ENCODE peak calls at places on chromosomes 5 and 9, in eight cellular contexts. G is Peyer's patch, Y is right lobe of liver, M is spleen, H is transverse colon, F is HCT116, Q is body of pancreas, K is esophagus squamous epithelium. V is an unnamed sample.

GRCh38 chr5:88660326-88660946 is 222.5 kb downstream of the MEF2C start:
- DNase-seq in H (no peak), Q (no peak), Y (no peak), M (no peak), G (no peak), K (no peak), F (peak), V (no peak)

GRCh38 chr9:107465467-107466451 is 23.8 kb downstream of the KLF4 start:
- DNase-seq in Y (peak), Q (peak), M (peak), F (no peak), K (no peak), H (peak), G (no peak), V (peak)

GRCh38 chr5:88140396-88140862 is 128.2 kb downstream of the TMEM161B start:
- DNase-seq in G (no peak), K (no peak), F (no peak), M (no peak), Y (no peak), H (no peak), Q (no peak), V (peak)

GRCh38 chr5:139138790-139139189 is 59.4 kb downstream of the SIL1 start:
- DNase-seq in G (no peak), Q (peak), K (no peak), H (no peak), Y (no peak), F (peak), M (no peak), V (peak)

GRCh38 chr5:67063791-67064190 is 132.8 kb downstream of the CD180 start:
- DNase-seq in F (no peak), M (no peak), Q (no peak), H (no peak), Y (no peak), G (no peak), K (no peak), V (no peak)

GRCh38 chr9:112487799-112488345 is 1.2 kb downstream of the KIAA1958 start:
- DNase-seq in G (no peak), H (no peak), F (no peak), Q (no peak), M (no peak), Y (no peak), K (no peak), V (no peak)

GRCh38 chr5:136033848-136034247 is 5.1 kb downstream of the TGFBI start:
- DNase-seq in Q (no peak), Y (peak), G (no peak), K (no peak), F (no peak), M (peak), H (no peak), V (no peak)

GRCh38 chr5:177040814-177041410 is 18.4 kb downstream of the ZNF346 start:
- DNase-seq in K (no peak), M (no peak), G (no peak), Y (no peak), Q (no peak), F (no peak), H (no peak), V (peak)

GRCh38 chr5:9498541-9499497 is 47.1 kb downstream of the SEMA5A start:
- DNase-seq in K (no peak), H (no peak), F (no peak), Y (peak), Q (peak), G (no peak), M (no peak), V (no peak)

GRCh38 chr5:142175039-142175438 is 66.5 kb downstream of the NDFIP1 start:
- DNase-seq in Y (no peak), G (no peak), K (no peak), Q (no peak), F (no peak), H (no peak), M (peak), V (no peak)

GRCh38 chr5:68330564-68330963 is 115.0 kb downstream of the PIK3R1 start:
- DNase-seq in H (no peak), F (no peak), Q (no peak), K (no peak), G (no peak), M (no peak), Y (no peak), V (no peak)

GRCh38 chr5:139637438-139638089 is 10.6 kb upstream of the CXXC5 start:
- DNase-seq in Y (peak), K (no peak), M (peak), G (peak), F (no peak), Q (peak), H (peak), V (peak)

GRCh38 chr9:134724231-134724911 is 82.8 kb downstream of the COL5A1 start:
- DNase-seq in K (no peak), G (no peak), Q (no peak), M (no peak), Y (no peak), F (no peak), H (no peak), V (no peak)

GRCh38 chr9:120481248-120481647 is 98.7 kb downstream of the CDK5RAP2 start:
- DNase-seq in F (no peak), Y (no peak), M (no peak), Q (no peak), K (no peak), H (no peak), G (no peak), V (no peak)

GRCh38 chr5:134099939-134100282 is 14.6 kb upstream of the TCF7 start:
- DNase-seq in M (no peak), F (no peak), K (no peak), Y (no peak), G (no peak), H (no peak), Q (no peak), V (no peak)

GRCh38 chr5:132754111-132754510 is 6.9 kb downstream of the CCNI2 start:
- DNase-seq in K (no peak), G (no peak), Y (no peak), H (no peak), M (no peak), F (no peak), Q (no peak), V (no peak)

GRCh38 chr9:4228606-4229005 is 71.3 kb downstream of the GLIS3 start:
- DNase-seq in Q (no peak), M (no peak), Y (no peak), K (no peak), F (no peak), H (no peak), G (no peak), V (no peak)

GRCh38 chr5:56440871-56441740 is 208.0 kb upstream of the ANKRD55 start:
- DNase-seq in M (no peak), K (no peak), F (no peak), Q (no peak), Y (no peak), G (no peak), H (peak), V (peak)

GRCh38 chr5:76641514-76642120 is 18.4 kb upstream of the F2RL2 start:
- DNase-seq in M (no peak), Y (peak), F (peak), K (peak), H (peak), Q (peak), G (peak), V (peak)

GRCh38 chr5:2756211-2756746 is 4.8 kb upstream of the IRX2 start:
- DNase-seq in F (no peak), K (no peak), Y (no peak), M (no peak), G (no peak), Q (no peak), H (no peak), V (no peak)

GRCh38 chr5:64835266-64835665 is 66.5 kb downstream of the CWC27 start:
- DNase-seq in Y (no peak), M (no peak), Q (no peak), K (no peak), F (no peak), G (no peak), H (no peak), V (no peak)

GRCh38 chr5:138263581-138263980 is 10.8 kb downstream of the GFRA3 start:
- DNase-seq in H (no peak), K (no peak), Q (no peak), M (no peak), Y (no peak), F (no peak), G (no peak), V (no peak)

GRCh38 chr5:154191467-154192261 is 1.1 kb downstream of the GALNT10 start:
- DNase-seq in Q (no peak), K (no peak), Y (no peak), F (no peak), G (no peak), H (no peak), M (no peak), V (no peak)

GRCh38 chr5:122236270-122236669 is 75.8 kb upstream of the SNCAIP start:
- DNase-seq in M (no peak), F (no peak), G (no peak), H (no peak), K (no peak), Q (no peak), Y (no peak), V (no peak)

GRCh38 chr9:126145887-126146253 is 180.8 kb upstream of the MVB12B start:
- DNase-seq in Q (no peak), K (no peak), H (no peak), Y (no peak), F (no peak), G (peak), M (no peak), V (no peak)

GRCh38 chr9:126147186-126147585 is 179.4 kb upstream of the MVB12B start:
- DNase-seq in Q (no peak), F (no peak), H (no peak), Y (no peak), G (peak), K (no peak), M (peak), V (no peak)

GRCh38 chr9:126147620-126148522 is 178.8 kb upstream of the MVB12B start:
- DNase-seq in K (no peak), Q (no peak), G (no peak), H (no peak), F (no peak), M (peak), Y (peak), V (no peak)

GRCh38 chr9:126144617-126145456 is 181.8 kb upstream of the MVB12B start:
- DNase-seq in Y (peak), G (no peak), Q (no peak), F (no peak), H (no peak), K (no peak), M (peak), V (no peak)

DNA sequence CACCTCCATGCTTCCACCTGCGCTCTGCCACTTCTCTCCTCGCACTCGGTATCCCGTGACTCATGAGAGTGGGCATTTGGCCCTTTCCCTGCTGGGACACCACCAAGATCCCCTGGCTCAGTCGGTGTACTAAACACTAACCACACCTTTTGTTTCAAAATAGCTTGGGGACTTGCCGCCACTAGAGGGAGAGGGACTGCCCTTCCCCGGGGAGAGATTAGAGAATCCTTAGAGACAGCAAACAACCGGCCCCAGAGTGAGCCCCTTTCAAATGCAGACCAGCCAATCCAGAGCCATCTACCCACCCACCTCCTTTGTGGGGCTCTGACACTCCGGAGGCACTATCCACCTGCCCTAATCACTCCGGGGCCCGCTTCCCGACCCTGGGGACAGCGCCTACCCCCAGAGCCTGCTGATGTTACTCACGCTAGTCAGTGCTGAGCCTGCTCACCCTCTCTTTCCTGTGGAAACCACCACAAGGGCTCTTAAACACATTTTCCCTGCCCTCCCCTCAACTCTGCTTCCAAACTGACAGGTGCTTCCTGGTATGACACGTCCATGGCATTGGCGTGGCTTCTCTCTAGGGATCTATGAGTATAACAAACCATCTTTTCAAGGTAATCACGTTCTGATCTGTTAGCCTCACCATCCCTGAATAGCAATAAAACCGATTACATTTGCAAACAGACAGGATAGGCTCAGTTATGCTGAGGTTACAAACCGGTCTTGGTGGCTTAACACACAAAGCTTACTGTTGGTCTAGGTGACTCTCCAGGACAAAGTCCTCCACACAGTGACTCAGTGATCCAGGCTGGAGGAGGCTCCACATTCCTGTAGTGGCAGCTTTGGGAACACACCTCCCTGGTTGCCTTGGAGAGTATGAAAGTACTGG is 180.1 kb upstream of the MVB12B start:
- DNase-seq in F (no peak), Q (no peak), M (peak), Y (peak), K (no peak), H (peak), G (peak), V (no peak)
- TF ChIP-seq CTCF in F (peak), Q (peak), M (peak), Y (peak), K (no peak), H (peak), G (peak), V (no peak)

DNA sequence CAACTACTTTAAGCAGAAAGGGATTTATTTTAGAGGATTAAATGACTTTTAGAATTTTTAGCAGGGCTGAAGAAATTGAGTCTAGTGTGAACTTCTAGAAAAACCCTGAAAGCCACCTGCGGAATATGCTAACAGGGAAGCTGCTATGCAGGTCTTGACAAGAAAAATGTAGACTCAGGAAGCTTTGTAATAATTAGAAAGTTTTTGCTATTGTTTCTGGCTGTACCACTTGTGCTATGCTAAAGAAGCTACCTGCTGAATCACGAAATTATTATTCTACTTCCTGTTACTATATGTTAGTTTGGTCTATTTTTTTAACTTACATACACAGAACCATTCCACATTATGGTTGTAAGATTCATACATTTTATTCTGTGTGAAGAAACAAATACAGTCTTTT is 74.0 kb upstream of the CHSY3 start:
- DNase-seq in G (no peak), F (no peak), Y (no peak), H (no peak), M (no peak), K (no peak), Q (no peak), V (no peak)
- TF ChIP-seq POLR2A in G (no peak), F (no peak), Y (no peak), H (no peak), M (no peak), K (no peak), Q (no peak), V (no peak)

DNA sequence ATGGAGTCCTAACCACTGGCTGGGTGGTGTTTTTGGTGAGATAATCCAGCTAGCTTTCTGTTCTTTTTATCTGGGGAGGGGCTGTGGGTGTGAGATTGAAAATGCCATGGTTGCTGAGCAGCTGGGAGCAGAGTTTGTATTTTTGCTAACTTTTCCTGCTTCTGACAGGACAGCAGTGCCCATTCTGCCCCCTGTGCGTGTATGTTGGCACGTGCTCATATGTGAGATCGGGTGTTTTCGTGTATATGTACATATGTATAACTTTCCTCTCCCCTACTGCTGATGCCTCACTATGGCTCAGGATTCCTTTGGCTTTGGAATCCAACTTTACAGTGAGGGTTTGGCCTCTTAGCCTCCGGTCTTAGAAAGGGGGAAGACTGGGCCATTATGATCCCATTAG is 38.3 kb downstream of the RGS3 start:
- DNase-seq in F (no peak), H (no peak), K (no peak), G (no peak), Y (no peak), Q (no peak), M (no peak), V (no peak)
- H3K27ac ChIP-seq in F (no peak), H (peak), K (peak), G (no peak), Y (peak), Q (no peak), M (peak), V (no peak)

DNA sequence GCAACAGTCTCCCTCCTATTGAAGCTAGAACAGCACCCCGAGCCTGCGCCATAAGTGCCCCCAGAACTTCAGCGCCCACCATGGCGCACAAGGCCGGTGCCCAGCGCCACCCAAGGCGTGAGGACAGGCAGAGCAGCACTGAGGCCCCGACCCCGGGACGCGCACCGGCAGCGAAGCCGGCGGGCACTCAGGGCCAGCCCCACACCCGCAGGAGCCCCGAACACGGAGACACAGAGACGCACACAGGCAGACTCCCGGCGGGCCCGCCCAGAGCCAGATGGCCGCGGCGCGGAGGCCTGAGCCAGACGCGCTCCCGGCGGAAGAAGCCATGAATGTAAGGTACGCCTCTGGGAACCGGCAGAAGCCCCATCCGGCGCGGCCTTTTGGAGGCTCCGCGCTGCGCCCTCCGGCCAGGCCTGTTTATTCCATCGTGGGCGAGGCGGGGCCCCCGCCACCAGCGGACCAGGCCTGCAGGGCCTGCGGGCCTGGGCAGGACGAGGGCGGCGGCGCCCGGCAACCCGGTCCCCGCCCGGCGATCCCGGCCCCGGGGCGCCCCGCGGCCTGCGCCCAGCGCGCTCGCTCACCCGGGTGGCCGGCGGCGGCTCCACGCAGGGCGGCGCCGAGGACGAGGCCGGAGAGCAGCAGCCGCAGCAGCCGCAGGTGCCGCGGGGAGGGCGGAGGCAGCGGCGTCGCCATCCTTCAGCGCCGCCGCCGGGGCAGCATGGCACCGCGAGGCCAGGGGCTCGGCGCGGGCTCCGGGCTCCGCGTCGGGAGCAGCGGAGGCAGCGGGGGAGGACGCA is 483 bp downstream of the NPDC1 start:
- DNase-seq in M (no peak), Y (no peak), Q (peak), G (no peak), H (no peak), K (no peak), F (no peak), V (no peak)
- TF ChIP-seq CTCF in M (no peak), Y (no peak), Q (no peak), G (no peak), H (no peak), K (no peak), F (no peak), V (no peak)

DNA sequence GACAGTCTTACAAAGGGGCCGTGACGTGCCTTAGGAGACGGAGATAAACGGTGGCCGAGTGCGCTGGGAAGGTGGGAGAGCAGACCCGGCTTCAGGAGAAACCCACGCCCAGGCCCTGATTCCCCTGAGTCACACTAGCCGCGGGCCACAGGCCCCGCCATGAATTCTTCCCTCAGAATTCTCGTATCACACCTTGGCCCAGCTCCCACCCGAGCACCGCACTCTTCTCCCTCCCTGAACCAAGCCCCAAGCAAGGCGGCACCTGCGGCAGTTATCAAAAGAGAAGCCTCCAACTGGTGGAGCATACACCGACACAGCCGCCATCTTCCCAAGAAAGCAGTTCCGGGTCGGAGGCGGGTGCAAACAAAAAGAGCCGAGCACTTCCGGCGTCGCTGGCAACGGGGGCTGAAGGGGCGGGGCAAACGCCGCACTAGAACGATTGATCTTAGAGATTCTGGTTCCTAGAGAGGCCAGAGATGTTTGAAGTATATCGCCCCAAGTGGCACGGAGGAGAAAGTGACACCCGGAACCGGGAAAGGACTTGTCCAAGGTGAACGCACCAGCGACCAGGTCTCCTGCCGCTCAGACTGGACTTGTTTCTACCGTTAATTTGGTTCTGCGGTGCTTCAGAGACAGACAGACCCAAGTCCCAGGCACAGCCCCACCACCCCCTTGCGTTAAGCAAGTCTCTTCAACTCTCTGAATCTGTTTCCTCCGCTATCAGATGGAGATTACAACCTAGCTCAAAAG is at the start of gene PSMB7:
- DNase-seq in Q (peak), H (peak), G (peak), K (peak), Y (peak), M (peak), F (peak), V (peak)
- TF ChIP-seq POLR2A in Q (peak), H (peak), G (peak), K (no peak), Y (peak), M (no peak), F (no peak), V (no peak)

DNA sequence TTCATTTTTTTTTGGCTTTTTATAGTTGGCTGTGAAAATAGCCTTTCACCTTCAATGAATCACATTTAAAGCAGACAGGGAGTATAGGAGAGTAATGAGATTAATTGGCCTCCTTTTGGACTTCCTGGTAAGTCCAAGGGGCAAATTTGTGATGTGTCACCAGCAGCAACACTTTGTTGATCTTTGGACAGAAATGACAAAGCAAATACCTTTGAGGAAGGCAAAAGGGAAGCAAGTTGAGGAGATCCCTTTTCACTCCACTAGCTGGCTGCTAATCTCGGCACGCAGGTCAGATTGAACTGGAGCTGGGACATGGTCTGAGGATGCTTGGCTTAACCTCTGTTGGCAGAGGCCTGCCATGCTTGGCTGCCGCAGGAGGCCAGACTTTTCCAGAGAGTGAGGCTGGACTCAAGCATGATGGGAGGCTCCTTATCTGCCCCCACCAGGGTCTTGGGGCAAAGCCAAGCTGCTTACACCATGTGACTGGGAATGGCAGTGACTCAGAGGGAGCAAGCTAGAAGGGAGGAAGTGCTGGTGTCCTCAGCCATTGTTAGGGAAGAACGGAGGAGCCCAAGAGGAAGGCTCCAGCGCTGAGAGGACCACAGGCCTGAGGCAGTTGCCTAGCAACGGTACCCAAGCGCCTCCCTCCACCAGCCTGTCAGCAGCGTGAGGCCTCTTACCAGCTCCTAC is 174.5 kb upstream of the MAP1B start:
- DNase-seq in Q (peak), K (no peak), M (no peak), H (peak), G (no peak), Y (peak), F (peak), V (peak)
- H3K27ac ChIP-seq in Q (peak), K (peak), M (no peak), H (peak), G (peak), Y (peak), F (peak), V (peak)